ENCODE peak calls at places on chromosomes 12 and 14, in four cellular contexts. One of them, this sample, is unnamed.

GRCh38 chr12:10190558-10191388 is 11.9 kb downstream of the TMEM52B start:
- DNase-seq in activated effector memory CD4-positive, alpha-beta T cell treated with anti-CD3 and anti-CD28 coated beads, Interleukin-2, amount 50 U/mL, for 16 hours: peak; percentile 79
- DNase-seq in T-helper 2 cell: no peak
- DNase-seq in osteoblast: peak; percentile 57
- DNase-seq in this sample: peak; percentile 81

GRCh38 chr14:35366521-35366976 is 38.0 kb downstream of the NFKBIA start:
- DNase-seq in osteoblast: no peak
- DNase-seq in activated effector memory CD4-positive, alpha-beta T cell treated with anti-CD3 and anti-CD28 coated beads, Interleukin-2, amount 50 U/mL, for 16 hours: no peak
- DNase-seq in T-helper 2 cell: no peak
- DNase-seq in this sample: no peak

GRCh38 chr12:4910502-4911315 is 1.0 kb downstream of the KCNA1 start:
- DNase-seq in activated effector memory CD4-positive, alpha-beta T cell treated with anti-CD3 and anti-CD28 coated beads, Interleukin-2, amount 50 U/mL, for 16 hours: peak; percentile 64
- DNase-seq in osteoblast: peak; percentile 76
- DNase-seq in T-helper 2 cell: no peak
- DNase-seq in this sample: peak; percentile 38

GRCh38 chr12:20376984-20377383 is 8.6 kb downstream of the PDE3A start:
- DNase-seq in T-helper 2 cell: no peak
- DNase-seq in activated effector memory CD4-positive, alpha-beta T cell treated with anti-CD3 and anti-CD28 coated beads, Interleukin-2, amount 50 U/mL, for 16 hours: no peak
- DNase-seq in osteoblast: no peak
- DNase-seq in this sample: no peak

GRCh38 chr12:43789941-43790340 is 16.2 kb downstream of the TWF1 start:
- DNase-seq in activated effector memory CD4-positive, alpha-beta T cell treated with anti-CD3 and anti-CD28 coated beads, Interleukin-2, amount 50 U/mL, for 16 hours: no peak
- DNase-seq in osteoblast: no peak
- DNase-seq in T-helper 2 cell: no peak
- DNase-seq in this sample: no peak

GRCh38 chr12:1797991-1798733 is 22.2 kb upstream of the LRTM2 start:
- DNase-seq in T-helper 2 cell: no peak
- DNase-seq in activated effector memory CD4-positive, alpha-beta T cell treated with anti-CD3 and anti-CD28 coated beads, Interleukin-2, amount 50 U/mL, for 16 hours: no peak
- DNase-seq in osteoblast: no peak
- DNase-seq in this sample: no peak

GRCh38 chr12:73159952-73160351 is 887.8 kb downstream of the TRHDE start:
- DNase-seq in T-helper 2 cell: no peak
- DNase-seq in osteoblast: peak; percentile 17
- DNase-seq in activated effector memory CD4-positive, alpha-beta T cell treated with anti-CD3 and anti-CD28 coated beads, Interleukin-2, amount 50 U/mL, for 16 hours: no peak
- DNase-seq in this sample: no peak

GRCh38 chr12:71439613-71440392 is at the start of gene LGR5:
- DNase-seq in T-helper 2 cell: no peak
- DNase-seq in activated effector memory CD4-positive, alpha-beta T cell treated with anti-CD3 and anti-CD28 coated beads, Interleukin-2, amount 50 U/mL, for 16 hours: no peak
- DNase-seq in osteoblast: peak; percentile 60
- DNase-seq in this sample: peak; percentile 68

GRCh38 chr12:104478396-104479140 is 21.8 kb downstream of the CHST11 start:
- DNase-seq in activated effector memory CD4-positive, alpha-beta T cell treated with anti-CD3 and anti-CD28 coated beads, Interleukin-2, amount 50 U/mL, for 16 hours: peak; percentile 69
- DNase-seq in osteoblast: no peak
- DNase-seq in T-helper 2 cell: no peak
- DNase-seq in this sample: no peak

GRCh38 chr14:66082009-66082408 is 404.2 kb upstream of the CCDC196 start:
- DNase-seq in activated effector memory CD4-positive, alpha-beta T cell treated with anti-CD3 and anti-CD28 coated beads, Interleukin-2, amount 50 U/mL, for 16 hours: no peak
- DNase-seq in T-helper 2 cell: no peak
- DNase-seq in osteoblast: no peak
- DNase-seq in this sample: no peak

GRCh38 chr14:104441275-104442106 is 138.1 kb upstream of the C14orf180 start:
- DNase-seq in osteoblast: peak; percentile 44
- DNase-seq in activated effector memory CD4-positive, alpha-beta T cell treated with anti-CD3 and anti-CD28 coated beads, Interleukin-2, amount 50 U/mL, for 16 hours: no peak
- DNase-seq in T-helper 2 cell: no peak
- DNase-seq in this sample: no peak

GRCh38 chr12:92785563-92785950 is 82.8 kb downstream of the PLEKHG7 start:
- DNase-seq in T-helper 2 cell: no peak
- DNase-seq in osteoblast: no peak
- DNase-seq in activated effector memory CD4-positive, alpha-beta T cell treated with anti-CD3 and anti-CD28 coated beads, Interleukin-2, amount 50 U/mL, for 16 hours: no peak
- DNase-seq in this sample: no peak

GRCh38 chr12:116528067-116528466 is 31.1 kb upstream of the MAP1LC3B2 start:
- DNase-seq in activated effector memory CD4-positive, alpha-beta T cell treated with anti-CD3 and anti-CD28 coated beads, Interleukin-2, amount 50 U/mL, for 16 hours: no peak
- DNase-seq in T-helper 2 cell: no peak
- DNase-seq in osteoblast: no peak
- DNase-seq in this sample: no peak

GRCh38 chr14:21526672-21527319 is 650 bp upstream of the SALL2 start:
- DNase-seq in activated effector memory CD4-positive, alpha-beta T cell treated with anti-CD3 and anti-CD28 coated beads, Interleukin-2, amount 50 U/mL, for 16 hours: no peak
- DNase-seq in osteoblast: peak; percentile 34
- DNase-seq in T-helper 2 cell: no peak
- DNase-seq in this sample: peak; percentile 41

GRCh38 chr12:51449569-51450246 is 25.1 kb downstream of the SLC4A8 start:
- DNase-seq in T-helper 2 cell: no peak
- DNase-seq in activated effector memory CD4-positive, alpha-beta T cell treated with anti-CD3 and anti-CD28 coated beads, Interleukin-2, amount 50 U/mL, for 16 hours: no peak
- DNase-seq in osteoblast: no peak
- DNase-seq in this sample: no peak

GRCh38 chr12:76586764-76587395 is 27.3 kb upstream of the OSBPL8 start:
- DNase-seq in osteoblast: peak; percentile 58
- DNase-seq in T-helper 2 cell: no peak
- DNase-seq in activated effector memory CD4-positive, alpha-beta T cell treated with anti-CD3 and anti-CD28 coated beads, Interleukin-2, amount 50 U/mL, for 16 hours: no peak
- DNase-seq in this sample: no peak

GRCh38 chr12:74983917-74984316 is 225.7 kb downstream of the KCNC2 start:
- DNase-seq in T-helper 2 cell: no peak
- DNase-seq in activated effector memory CD4-positive, alpha-beta T cell treated with anti-CD3 and anti-CD28 coated beads, Interleukin-2, amount 50 U/mL, for 16 hours: no peak
- DNase-seq in osteoblast: no peak
- DNase-seq in this sample: no peak